ENCODE peak calls at places on chromosomes 11 and 22, in seven cellular contexts. Y is activated B cell treated with CpG ODN at 0.5 μM for 24 hours, U is mammary epithelial cell, V is GM12865, Q is body of pancreas, S is stomach, G is AG04450. L is an unnamed sample.

GRCh38 chr22:48240935-48241230 is 1478.4 kb downstream of the TBC1D22A start:
- DNase-seq in V (no peak), U (no peak), Q (no peak), G (no peak), S (peak), Y (no peak), L (no peak)

GRCh38 chr11:57868491-57868890 is 106.9 kb downstream of the CTNND1 start:
- DNase-seq in G (no peak), S (no peak), Q (no peak), V (no peak), U (no peak), Y (no peak), L (no peak)

GRCh38 chr11:86818466-86819282 is 18.3 kb downstream of the PRSS23 start:
- DNase-seq in Y (no peak), V (peak), Q (no peak), S (no peak), G (peak), U (peak), L (peak)

GRCh38 chr22:42863349-42863911 is 6.4 kb upstream of the ARFGAP3 start:
- DNase-seq in V (peak), G (peak), S (no peak), U (peak), Q (no peak), Y (no peak), L (peak)

GRCh38 chr22:28799125-28799833 is 1.1 kb downstream of the XBP1 start:
- DNase-seq in Q (peak), Y (no peak), V (peak), G (peak), U (peak), S (no peak), L (peak)

GRCh38 chr11:10568486-10568941 is at the start of gene LYVE1:
- DNase-seq in Q (no peak), G (no peak), U (no peak), Y (no peak), S (no peak), V (no peak), L (no peak)

GRCh38 chr11:20367313-20367948 is 3.9 kb downstream of the HTATIP2 start:
- DNase-seq in S (peak), V (no peak), Q (no peak), U (peak), G (peak), Y (no peak), L (peak)

GRCh38 chr11:60863550-60864521 is 3.5 kb upstream of the ZP1 start:
- DNase-seq in Q (no peak), Y (no peak), S (no peak), G (no peak), U (no peak), V (no peak), L (no peak)

GRCh38 chr11:128522943-128523518 is 64.3 kb downstream of the ETS1 start:
- DNase-seq in S (no peak), G (no peak), V (peak), U (no peak), Y (no peak), Q (no peak), L (no peak)

GRCh38 chr11:117296881-117297280 is 5.7 kb downstream of the BACE1-AS start:
- DNase-seq in G (no peak), U (no peak), Q (no peak), Y (no peak), S (no peak), V (no peak), L (no peak)

GRCh38 chr11:123122852-123123251 is 60.9 kb upstream of the HSPA8 start:
- DNase-seq in G (no peak), Y (no peak), Q (no peak), V (peak), S (no peak), U (no peak), L (no peak)

GRCh38 chr11:72947229-72947628 is 133.0 kb downstream of the ATG16L2 start:
- DNase-seq in G (no peak), S (no peak), Y (no peak), Q (no peak), V (no peak), U (no peak), L (no peak)

GRCh38 chr22:32023251-32023827 is 19.7 kb upstream of the SLC5A1 start:
- DNase-seq in G (no peak), U (peak), Q (no peak), S (no peak), Y (no peak), V (no peak), L (peak)

GRCh38 chr22:21042978-21043855 is 2.5 kb upstream of the LRRC74B start:
- DNase-seq in U (no peak), Q (no peak), V (no peak), S (no peak), Y (no peak), G (no peak), L (no peak)

GRCh38 chr11:1149545-1149944 is 8.2 kb upstream of the MUC5AC start:
- DNase-seq in Q (no peak), S (no peak), Y (peak), G (no peak), V (no peak), U (no peak), L (no peak)

GRCh38 chr11:61776561-61777075 is 15.8 kb downstream of the TMEM258 start:
- DNase-seq in S (peak), V (peak), Q (peak), U (peak), G (peak), Y (peak), L (peak)

GRCh38 chr11:66155387-66156073 is 85.5 kb downstream of the PACS1 start:
- DNase-seq in V (no peak), S (no peak), Y (no peak), G (no peak), U (no peak), Q (no peak), L (no peak)

GRCh38 chr11:66159585-66159984 is 89.5 kb downstream of the PACS1 start:
- DNase-seq in Q (no peak), Y (no peak), S (no peak), G (no peak), V (no peak), U (no peak), L (no peak)

GRCh38 chr11:66154109-66154508 is 84.0 kb downstream of the PACS1 start:
- DNase-seq in G (no peak), V (no peak), U (no peak), Q (no peak), Y (no peak), S (no peak), L (no peak)

GRCh38 chr11:66158156-66158555 is 88.1 kb downstream of the PACS1 start:
- DNase-seq in S (no peak), U (no peak), G (no peak), Q (no peak), V (no peak), Y (no peak), L (no peak)

DNA sequence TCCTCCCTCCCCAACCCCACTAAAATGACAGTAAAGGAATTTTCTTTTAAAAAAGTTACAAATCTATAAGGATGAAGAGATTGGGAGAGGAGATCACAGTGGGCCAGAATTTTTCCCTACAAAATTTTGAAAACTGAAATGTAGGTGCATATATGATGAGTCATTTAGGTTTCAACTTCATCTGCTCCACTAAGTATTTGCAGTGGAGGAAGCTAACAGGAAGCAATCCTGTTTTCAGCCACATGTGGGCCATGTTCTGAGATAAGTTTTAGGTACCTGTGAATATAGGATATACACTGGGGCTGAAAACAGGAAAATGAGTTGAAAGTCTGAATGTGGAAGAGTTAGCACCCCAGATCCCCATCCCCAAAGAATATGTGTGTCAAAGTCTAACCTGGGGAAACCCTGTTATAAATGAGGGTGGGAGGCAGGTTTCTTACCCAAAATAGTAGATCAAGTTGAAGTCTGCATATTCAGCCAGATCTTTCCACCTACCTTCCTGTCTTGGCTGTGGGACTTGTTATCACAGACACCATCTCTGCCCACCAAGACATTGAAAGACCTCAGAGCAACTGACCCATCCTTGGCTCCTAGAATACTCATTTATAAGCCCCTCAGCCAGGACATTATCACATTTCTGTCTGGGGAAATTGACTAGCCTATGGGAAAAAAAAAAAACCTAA is 87.3 kb downstream of the PACS1 start:
- DNase-seq in V (peak), U (no peak), Q (no peak), S (no peak), G (no peak), Y (no peak), L (no peak)
- TF ChIP-seq CTCF in V (peak), U (no peak), Q (no peak), S (no peak), G (peak), Y (no peak), L (no peak)

DNA sequence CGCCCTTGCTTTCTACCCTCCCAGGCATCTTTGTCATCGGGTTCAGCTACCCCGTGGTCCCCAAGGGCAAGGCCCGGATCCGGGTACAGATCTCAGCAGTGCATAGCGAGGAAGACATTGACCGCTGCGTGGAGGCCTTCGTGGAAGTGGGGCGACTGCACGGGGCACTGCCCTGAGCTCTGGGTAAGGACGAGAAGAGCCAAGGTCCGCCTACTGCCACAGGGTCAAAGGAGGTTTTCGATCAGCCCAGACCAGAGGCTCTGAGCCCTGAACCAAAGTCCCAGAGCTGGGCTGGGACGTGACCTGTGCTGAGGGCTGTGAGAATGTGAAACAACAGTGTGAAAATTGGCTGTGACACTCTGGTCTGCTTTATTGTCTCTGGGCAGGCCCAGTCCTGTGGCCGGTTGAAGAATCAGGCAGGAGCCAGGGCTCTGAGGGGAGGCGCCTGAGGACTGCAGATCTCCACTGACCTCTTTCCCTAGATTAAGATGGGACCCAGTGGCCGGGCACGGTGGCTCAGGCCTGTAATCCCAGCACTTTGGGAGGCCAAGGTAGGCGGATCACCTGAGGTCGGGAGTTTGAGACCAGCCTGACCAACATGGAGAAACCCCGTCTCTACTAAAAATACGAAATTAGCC is 6.5 kb upstream of the GALR3 start:
- DNase-seq in Y (no peak), S (no peak), G (no peak), V (no peak), Q (no peak), U (no peak), L (no peak)
- TF ChIP-seq CTCF in Y (no peak), S (no peak), G (no peak), V (no peak), Q (no peak), U (no peak), L (no peak)

GRCh38 chr11:90823446-90823845 is 600.6 kb upstream of the CHORDC1 start:
- DNase-seq in G (no peak), U (no peak), V (no peak), Q (no peak), Y (no peak), S (no peak), L (no peak)
- TF ChIP-seq CTCF in G (no peak), U (no peak), V (no peak), Q (no peak), Y (no peak), S (no peak), L (no peak)

GRCh38 chr11:16248248-16248647 is 108.1 kb downstream of the SOX6 start:
- DNase-seq in U (no peak), G (no peak), Y (no peak), Q (no peak), V (no peak), S (no peak), L (no peak)

GRCh38 chr11:16252373-16252772 is 104.0 kb downstream of the SOX6 start:
- DNase-seq in Y (no peak), U (no peak), G (no peak), V (no peak), Q (no peak), S (no peak), L (peak)
- TF ChIP-seq CTCF in Y (no peak), U (peak), G (peak), V (no peak), Q (no peak), S (no peak), L (peak)

GRCh38 chr22:34344702-34345101 is 424.4 kb upstream of the LARGE1 start:
- DNase-seq in S (no peak), Q (no peak), V (no peak), U (no peak), G (no peak), Y (no peak), L (no peak)
- TF ChIP-seq CTCF in S (no peak), Q (no peak), V (no peak), U (no peak), G (no peak), Y (no peak), L (no peak)

GRCh38 chr22:41237036-41237706 is 3.6 kb downstream of the CHADL start:
- DNase-seq in V (no peak), Q (no peak), U (no peak), G (no peak), Y (no peak), S (no peak), L (no peak)
- TF ChIP-seq CTCF in V (no peak), Q (no peak), U (no peak), G (no peak), Y (no peak), S (no peak), L (no peak)

GRCh38 chr11:92276773-92277172 is 52.2 kb downstream of the FAT3 start:
- DNase-seq in Q (no peak), Y (no peak), S (no peak), U (no peak), G (peak), V (no peak), L (peak)
- TF ChIP-seq CTCF in Q (no peak), Y (no peak), S (no peak), U (no peak), G (no peak), V (no peak), L (no peak)

GRCh38 chr11:82733444-82734119 is at the start of gene FAM181B:
- DNase-seq in U (peak), V (no peak), Y (peak), G (no peak), S (peak), Q (peak), L (no peak)
- TF ChIP-seq CTCF in U (no peak), V (no peak), Y (no peak), G (no peak), S (no peak), Q (no peak), L (no peak)

L was measured in MCF 10A.